ENCODE peak calls at places on chromosomes 6 and 20, in seven cellular contexts. L is mammary epithelial cell, Z is MM.1S, D is GM12865, V is left ventricle myocardium inferior, H is WTC11, M is cardiac fibroblast. O is an unnamed sample.

GRCh38 chr20:58911970-58912369 is 59.5 kb downstream of the GNAS start:
- DNase-seq in D (no peak), L (no peak), H (no peak), M (no peak), Z (no peak), V (no peak), O (no peak)

GRCh38 chr6:139855741-139856206 is 481.3 kb upstream of the CITED2 start:
- DNase-seq in Z (no peak), V (no peak), L (no peak), M (peak), D (no peak), H (no peak), O (no peak)

GRCh38 chr6:156776470-156776840 is 723 bp upstream of the ARID1B start:
- DNase-seq in L (peak), M (peak), Z (no peak), H (no peak), V (no peak), D (peak), O (no peak)

GRCh38 chr20:37362231-37362792 is 16.4 kb downstream of the SRC start:
- DNase-seq in D (no peak), M (no peak), L (no peak), Z (no peak), H (no peak), V (no peak), O (peak)

GRCh38 chr20:58702161-58702510 is 9.5 kb downstream of the NPEPL1 start:
- DNase-seq in M (no peak), V (no peak), D (no peak), L (no peak), H (no peak), Z (no peak), O (peak)

GRCh38 chr6:157800420-157801237 is 22.4 kb upstream of the SNX9 start:
- DNase-seq in Z (peak), V (no peak), D (peak), M (peak), H (no peak), L (peak), O (no peak)

GRCh38 chr6:168962886-168963285 is 290.8 kb downstream of the THBS2 start:
- DNase-seq in L (no peak), M (peak), Z (no peak), D (no peak), V (no peak), H (no peak), O (no peak)

GRCh38 chr6:17018425-17018824 is 83.4 kb upstream of the STMND1 start:
- DNase-seq in L (no peak), H (no peak), Z (no peak), V (no peak), D (no peak), M (no peak), O (no peak)

GRCh38 chr6:136288566-136289326 is 900 bp downstream of the BCLAF1 start:
- DNase-seq in L (peak), Z (peak), D (peak), V (peak), M (peak), H (peak), O (no peak)

GRCh38 chr6:125220712-125221111 is 67.1 kb downstream of the TPD52L1 start:
- DNase-seq in D (no peak), Z (no peak), L (peak), H (no peak), M (peak), V (peak), O (no peak)

GRCh38 chr6:89260832-89261231 is 43.7 kb upstream of the GABRR1 start:
- DNase-seq in D (no peak), Z (no peak), M (no peak), L (no peak), V (no peak), H (no peak), O (no peak)

GRCh38 chr6:145690969-145691368 is 44.4 kb downstream of the EPM2A start:
- DNase-seq in D (no peak), V (no peak), M (no peak), Z (no peak), L (no peak), H (no peak), O (no peak)

GRCh38 chr6:44660561-44661220 is 273.2 kb downstream of the CDC5L start:
- DNase-seq in H (no peak), M (no peak), D (no peak), V (no peak), Z (no peak), L (no peak), O (no peak)

GRCh38 chr6:35736293-35736894 is 438 bp upstream of the ARMC12 start:
- DNase-seq in H (peak), V (peak), Z (peak), M (peak), L (peak), D (peak), O (no peak)

GRCh38 chr6:158066161-158066781 is 84.6 kb downstream of the SYNJ2 start:
- DNase-seq in D (no peak), L (no peak), M (no peak), Z (no peak), V (no peak), H (no peak), O (peak)

GRCh38 chr6:43833223-43833995 is 63.4 kb downstream of the VEGFA start:
- DNase-seq in M (no peak), H (no peak), Z (no peak), V (no peak), L (no peak), D (no peak), O (no peak)

GRCh38 chr6:74606488-74607135 is 599.2 kb downstream of the COL12A1 start:
- DNase-seq in D (no peak), Z (no peak), L (peak), H (no peak), V (no peak), M (peak), O (no peak)

GRCh38 chr6:111129003-111129402 is 41.7 kb downstream of the SLC16A10 start:
- DNase-seq in V (no peak), D (no peak), M (peak), H (no peak), L (no peak), Z (no peak), O (no peak)

GRCh38 chr6:37971263-37971662 is 151.7 kb downstream of the ZFAND3 start:
- DNase-seq in L (no peak), D (no peak), V (no peak), M (peak), H (no peak), Z (no peak), O (no peak)

GRCh38 chr20:8388707-8389106 is 256.6 kb downstream of the PLCB1 start:
- DNase-seq in Z (no peak), H (no peak), D (no peak), V (no peak), M (peak), L (no peak), O (no peak)

GRCh38 chr20:19817017-19817416 is 59.0 kb downstream of the RIN2 start:
- DNase-seq in L (peak), D (no peak), M (peak), Z (no peak), H (no peak), V (no peak), O (no peak)

GRCh38 chr20:36447101-36447500 is 94.2 kb upstream of the MYL9 start:
- DNase-seq in H (no peak), Z (no peak), L (peak), M (no peak), V (no peak), D (no peak), O (no peak)

GRCh38 chr20:53033176-53033575 is 61.0 kb downstream of the TSHZ2 start:
- DNase-seq in H (no peak), M (no peak), V (no peak), L (no peak), D (no peak), Z (no peak), O (no peak)

GRCh38 chr20:7859371-7859802 is 80.9 kb downstream of the HAO1 start:
- DNase-seq in Z (peak), L (peak), D (peak), V (no peak), H (peak), M (peak), O (no peak)

GRCh38 chr6:5511924-5512323 is 250.6 kb downstream of the FARS2 start:
- DNase-seq in D (no peak), M (peak), H (no peak), Z (no peak), V (no peak), L (no peak), O (no peak)

GRCh38 chr6:95094751-95095150 is 482.6 kb upstream of the MANEA start:
- DNase-seq in L (peak), H (no peak), M (peak), V (no peak), D (no peak), Z (no peak), O (no peak)

GRCh38 chr6:159463440-159463839 is 229.6 kb downstream of the SOD2 start:
- DNase-seq in Z (peak), L (peak), V (no peak), M (peak), H (no peak), D (peak), O (no peak)

GRCh38 chr20:44646023-44646640 is 5.4 kb downstream of the ADA start:
- DNase-seq in D (peak), Z (peak), M (peak), L (no peak), V (no peak), H (no peak), O (no peak)

GRCh38 chr6:158999154-158999668 is 791 bp downstream of the RSPH3 start:
- DNase-seq in Z (no peak), L (peak), M (peak), V (no peak), H (no peak), D (no peak), O (no peak)

GRCh38 chr6:130885392-130886192 is 58.4 kb downstream of the SMLR1 start:
- DNase-seq in Z (peak), D (peak), V (no peak), M (peak), H (peak), L (peak), O (no peak)

GRCh38 chr6:166466178-166467122 is 83.7 kb upstream of the MPC1 start:
- DNase-seq in D (no peak), M (peak), Z (no peak), V (no peak), H (no peak), L (peak), O (no peak)

GRCh38 chr20:53672484-53673129 is 79.0 kb upstream of the ZNF217 start:
- DNase-seq in M (no peak), Z (no peak), D (no peak), V (no peak), L (peak), H (no peak), O (no peak)

GRCh38 chr20:1310087-1310486 is 18.9 kb downstream of the SDCBP2 start:
- DNase-seq in Z (no peak), H (no peak), M (no peak), V (no peak), D (no peak), L (no peak), O (no peak)

GRCh38 chr20:58483470-58483869 is 31.7 kb downstream of the APCDD1L start:
- DNase-seq in Z (no peak), M (no peak), V (no peak), D (no peak), H (no peak), L (no peak), O (no peak)

GRCh38 chr6:53282741-53283140 is 66.0 kb downstream of the ELOVL5 start:
- DNase-seq in M (no peak), D (no peak), Z (no peak), H (no peak), L (no peak), V (no peak), O (no peak)

GRCh38 chr6:8240316-8240715 is 138.0 kb upstream of the EEF1E1 start:
- DNase-seq in D (no peak), L (no peak), V (no peak), Z (no peak), M (no peak), H (no peak), O (no peak)

GRCh38 chr20:63025534-63026331 is 19.0 kb upstream of the BHLHE23 start:
- DNase-seq in D (no peak), V (peak), H (peak), M (peak), Z (no peak), L (peak), O (peak)

GRCh38 chr6:148508401-148509151 is 165.9 kb downstream of the SASH1 start:
- DNase-seq in Z (no peak), V (no peak), L (peak), H (no peak), D (no peak), M (peak), O (no peak)

GRCh38 chr6:117733341-117733740 is 58.1 kb downstream of the NUS1 start:
- DNase-seq in M (no peak), H (no peak), D (no peak), V (no peak), L (no peak), Z (no peak), O (no peak)

GRCh38 chr6:117728626-117729025 is 53.4 kb downstream of the NUS1 start:
- DNase-seq in D (no peak), V (no peak), Z (no peak), L (no peak), M (no peak), H (no peak), O (no peak)

DNA sequence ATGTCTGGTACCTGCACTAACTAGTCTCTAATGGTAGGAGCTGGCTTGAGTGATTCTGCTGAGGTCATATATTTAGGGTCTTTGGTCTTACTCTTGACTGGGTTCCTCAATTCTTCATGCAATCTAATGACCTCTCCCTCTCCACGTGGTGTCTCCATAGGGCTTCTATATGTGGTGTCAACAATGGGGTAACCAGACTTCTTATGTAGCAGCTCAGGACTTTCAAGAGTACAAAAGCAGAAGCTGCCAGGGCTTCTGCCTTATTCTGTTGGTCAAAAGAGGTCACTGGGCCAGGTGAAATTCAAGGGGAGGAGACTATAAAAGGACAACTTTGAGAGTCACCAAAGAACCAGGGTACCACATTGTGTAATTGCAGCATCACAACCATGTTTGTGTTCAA is 54.3 kb downstream of the NUS1 start:
- DNase-seq in L (no peak), Z (no peak), H (no peak), M (no peak), D (no peak), V (no peak), O (no peak)
- TF ChIP-seq CTCF in L (no peak), Z (no peak), H (no peak), M (no peak), D (no peak), V (no peak), O (no peak)

GRCh38 chr20:23347791-23348190 is 2.8 kb upstream of the NXT1 start:
- DNase-seq in M (no peak), H (no peak), Z (no peak), L (no peak), D (no peak), V (no peak), O (no peak)

GRCh38 chr20:23344336-23344735 is 6.3 kb upstream of the NXT1 start:
- DNase-seq in M (no peak), D (no peak), Z (no peak), V (no peak), L (no peak), H (no peak), O (no peak)

GRCh38 chr20:23350007-23350854 is at the start of gene NXT1:
- DNase-seq in Z (peak), M (peak), V (peak), L (peak), D (peak), H (peak), O (peak)

GRCh38 chr20:23350855-23351838 is 556 bp downstream of the NXT1 start:
- DNase-seq in Z (peak), L (peak), M (peak), H (peak), D (peak), V (peak), O (peak)

DNA sequence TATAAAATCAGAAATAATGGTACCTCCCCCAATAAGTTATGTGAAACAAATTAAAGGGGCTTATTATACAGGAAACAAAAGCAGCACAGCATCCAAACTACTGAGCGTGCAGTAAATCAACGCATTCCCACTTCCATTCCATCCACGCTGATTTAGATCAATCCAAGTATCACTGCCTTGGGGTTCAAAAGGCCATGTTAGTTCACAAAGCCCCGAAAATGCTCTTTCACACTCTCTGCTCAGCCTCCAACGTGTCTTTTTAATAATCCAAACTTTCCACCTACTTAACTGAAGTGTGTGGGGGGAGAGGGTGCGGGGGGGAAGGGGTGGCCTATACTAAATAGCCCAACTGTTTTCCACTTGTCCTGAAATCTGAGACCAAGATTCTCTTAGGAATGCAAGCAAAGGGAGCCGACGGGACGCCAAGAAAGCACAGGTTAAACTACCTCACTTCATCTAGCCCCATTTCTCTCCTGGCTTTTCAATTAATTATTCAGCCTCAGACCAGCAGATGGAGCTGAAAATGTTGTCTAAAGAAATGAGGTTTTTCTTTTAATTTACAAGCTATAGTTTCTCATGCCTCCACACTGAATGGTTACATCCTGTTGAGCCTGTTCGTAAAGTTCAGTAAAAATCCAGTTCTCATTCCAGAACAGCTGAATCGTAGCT is 1.1 kb upstream of the NXT1 start:
- DNase-seq in D (no peak), Z (no peak), H (no peak), M (no peak), V (no peak), L (no peak), O (no peak)
- TF ChIP-seq CTCF in D (peak), Z (peak), H (no peak), M (peak), V (peak), L (peak), O (peak)

DNA sequence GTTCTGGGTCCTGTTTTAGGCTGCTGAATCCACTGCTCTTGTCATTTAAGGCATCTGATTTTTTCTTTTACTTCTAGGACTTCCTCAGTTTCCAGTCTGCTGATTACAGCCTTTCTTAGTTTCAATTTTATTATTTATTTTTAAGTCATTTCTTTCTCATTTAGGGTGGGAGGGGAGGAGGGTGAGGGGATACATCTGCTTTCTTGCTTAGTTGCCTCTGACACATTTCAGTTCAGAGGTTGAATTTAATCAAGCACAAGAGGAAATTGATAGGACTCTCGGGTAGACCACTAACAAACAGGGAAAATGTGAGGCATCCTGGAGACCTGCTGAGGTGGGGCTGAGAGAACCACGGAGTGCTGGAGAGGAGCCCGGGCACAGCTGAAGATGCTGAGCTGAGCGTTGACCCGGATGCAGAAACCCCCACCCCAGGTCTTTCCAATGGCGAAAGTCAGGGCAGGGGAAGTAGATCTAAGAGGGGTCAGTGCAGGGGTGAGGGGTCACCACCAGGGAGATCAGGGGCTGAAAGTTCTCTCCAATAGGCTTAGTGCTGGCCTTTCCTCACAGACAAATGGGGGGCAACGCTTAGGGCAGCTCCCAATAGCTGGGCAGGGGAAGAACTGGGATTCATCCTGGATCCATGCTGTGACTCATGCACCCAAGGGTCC is 7.6 kb upstream of the TREML2 start:
- DNase-seq in H (no peak), M (no peak), L (no peak), V (no peak), D (peak), Z (no peak), O (no peak)
- TF ChIP-seq CTCF in H (no peak), M (no peak), L (no peak), V (no peak), D (no peak), Z (no peak), O (no peak)

GRCh38 chr6:34583461-34583860 is 27.3 kb upstream of the SPDEF start:
- DNase-seq in L (no peak), M (no peak), V (no peak), D (peak), H (no peak), Z (no peak), O (peak)
- TF ChIP-seq CTCF in L (peak), M (peak), V (no peak), D (peak), H (no peak), Z (peak), O (no peak)

GRCh38 chr20:33005132-33005566 is 916 bp upstream of the SUN5 start:
- DNase-seq in V (no peak), H (no peak), L (no peak), M (no peak), D (peak), Z (peak), O (no peak)
- TF ChIP-seq CTCF in V (peak), H (peak), L (peak), M (peak), D (peak), Z (peak), O (peak)

O was measured in chondrocyte.